ENCODE peak calls at places on chromosomes 6 and 20, in eight cellular contexts. One of them, this sample, is unnamed.

GRCh38 chr20:9989066-9989724 is 45.6 kb upstream of the ANKEF1 start:
- DNase-seq in ovary: no peak
- DNase-seq in HEK293T: no peak
- DNase-seq in iris pigment epithelial cell: peak; percentile 76
- DNase-seq in GM03348: no peak
- DNase-seq in heart left ventricle: no peak
- DNase-seq in pons: peak; percentile 86
- DNase-seq in substantia nigra: no peak
- DNase-seq in this sample: no peak

GRCh38 chr6:55777461-55777860 is 97.9 kb downstream of the BMP5 start:
- DNase-seq in substantia nigra: no peak
- DNase-seq in ovary: no peak
- DNase-seq in GM03348: no peak
- DNase-seq in HEK293T: no peak
- DNase-seq in heart left ventricle: no peak
- DNase-seq in iris pigment epithelial cell: peak; percentile 63
- DNase-seq in pons: no peak
- DNase-seq in this sample: no peak

GRCh38 chr6:7215140-7215539 is 97.9 kb downstream of the SSR1 start:
- DNase-seq in substantia nigra: no peak
- DNase-seq in HEK293T: no peak
- DNase-seq in heart left ventricle: no peak
- DNase-seq in GM03348: no peak
- DNase-seq in ovary: no peak
- DNase-seq in pons: no peak
- DNase-seq in iris pigment epithelial cell: peak; percentile 24
- DNase-seq in this sample: no peak

GRCh38 chr20:45269754-45270270 is 15.4 kb upstream of the SLPI start:
- DNase-seq in HEK293T: no peak
- DNase-seq in pons: no peak
- DNase-seq in iris pigment epithelial cell: no peak
- DNase-seq in substantia nigra: no peak
- DNase-seq in heart left ventricle: no peak
- DNase-seq in ovary: no peak
- DNase-seq in GM03348: no peak
- DNase-seq in this sample: no peak

GRCh38 chr6:37021356-37022129 is 16.1 kb downstream of the FGD2 start:
- DNase-seq in heart left ventricle: no peak
- DNase-seq in ovary: no peak
- DNase-seq in iris pigment epithelial cell: peak; percentile 56
- DNase-seq in substantia nigra: no peak
- DNase-seq in pons: no peak
- DNase-seq in GM03348: peak; percentile 36
- DNase-seq in HEK293T: no peak
- DNase-seq in this sample: peak; percentile 63

GRCh38 chr6:104642871-104643270 is 216.8 kb downstream of the HACE1 start:
- DNase-seq in substantia nigra: no peak
- DNase-seq in GM03348: peak; percentile 8
- DNase-seq in iris pigment epithelial cell: peak; percentile 49
- DNase-seq in HEK293T: no peak
- DNase-seq in pons: no peak
- DNase-seq in heart left ventricle: no peak
- DNase-seq in ovary: no peak
- DNase-seq in this sample: no peak

GRCh38 chr6:15260099-15260821 is 14.4 kb downstream of the JARID2 start:
- DNase-seq in ovary: no peak
- DNase-seq in HEK293T: no peak
- DNase-seq in pons: peak; percentile 53
- DNase-seq in heart left ventricle: no peak
- DNase-seq in GM03348: peak; percentile 63
- DNase-seq in iris pigment epithelial cell: peak; percentile 82
- DNase-seq in substantia nigra: no peak
- DNase-seq in this sample: no peak

GRCh38 chr6:13479971-13480434 is 7.4 kb downstream of the GFOD1 start:
- DNase-seq in substantia nigra: no peak
- DNase-seq in pons: no peak
- DNase-seq in iris pigment epithelial cell: no peak
- DNase-seq in GM03348: no peak
- DNase-seq in heart left ventricle: no peak
- DNase-seq in HEK293T: no peak
- DNase-seq in ovary: no peak
- DNase-seq in this sample: no peak

GRCh38 chr6:23851551-23851950 is 274.5 kb upstream of the NRSN1 start:
- DNase-seq in ovary: no peak
- DNase-seq in HEK293T: no peak
- DNase-seq in substantia nigra: no peak
- DNase-seq in iris pigment epithelial cell: no peak
- DNase-seq in GM03348: no peak
- DNase-seq in heart left ventricle: no peak
- DNase-seq in pons: no peak
- DNase-seq in this sample: no peak

GRCh38 chr20:56350842-56351241 is 7.9 kb upstream of the FAM210B start:
- DNase-seq in iris pigment epithelial cell: no peak
- DNase-seq in ovary: no peak
- DNase-seq in HEK293T: no peak
- DNase-seq in heart left ventricle: no peak
- DNase-seq in substantia nigra: no peak
- DNase-seq in GM03348: no peak
- DNase-seq in pons: no peak
- DNase-seq in this sample: no peak

GRCh38 chr6:36853325-36853724 is 14.1 kb upstream of the CPNE5 start:
- DNase-seq in pons: peak; percentile 68
- DNase-seq in HEK293T: no peak
- DNase-seq in ovary: peak; percentile 36
- DNase-seq in heart left ventricle: no peak
- DNase-seq in GM03348: peak; percentile 71
- DNase-seq in substantia nigra: no peak
- DNase-seq in iris pigment epithelial cell: peak; percentile 94
- DNase-seq in this sample: no peak

GRCh38 chr6:143962644-143962929 is 45.5 kb downstream of the PLAGL1 start:
- DNase-seq in ovary: no peak
- DNase-seq in GM03348: peak; percentile 64
- DNase-seq in pons: no peak
- DNase-seq in HEK293T: no peak
- DNase-seq in iris pigment epithelial cell: peak; percentile 59
- DNase-seq in substantia nigra: no peak
- DNase-seq in heart left ventricle: no peak
- DNase-seq in this sample: no peak

GRCh38 chr6:131914967-131915751 is 36.0 kb downstream of the CCN2 start:
- DNase-seq in heart left ventricle: peak; percentile 47
- DNase-seq in GM03348: peak; percentile 72
- DNase-seq in substantia nigra: peak; percentile 5
- DNase-seq in ovary: peak; percentile 40
- DNase-seq in HEK293T: peak; percentile 70
- DNase-seq in pons: peak; percentile 85
- DNase-seq in iris pigment epithelial cell: peak; percentile 84
- DNase-seq in this sample: peak; percentile 50

GRCh38 chr6:30615958-30616810 is 859 bp downstream of the PPP1R10 start:
- DNase-seq in iris pigment epithelial cell: peak; percentile 21
- DNase-seq in pons: peak; percentile 61
- DNase-seq in substantia nigra: no peak
- DNase-seq in ovary: no peak
- DNase-seq in heart left ventricle: no peak
- DNase-seq in HEK293T: no peak
- DNase-seq in GM03348: no peak
- DNase-seq in this sample: peak; percentile 45

GRCh38 chr20:19543114-19543513 is 214.9 kb upstream of the RIN2 start:
- DNase-seq in substantia nigra: no peak
- DNase-seq in iris pigment epithelial cell: no peak
- DNase-seq in ovary: no peak
- DNase-seq in GM03348: no peak
- DNase-seq in heart left ventricle: no peak
- DNase-seq in HEK293T: no peak
- DNase-seq in pons: no peak
- DNase-seq in this sample: no peak

GRCh38 chr6:3286641-3287171 is 28.0 kb downstream of the PSMG4 start:
- DNase-seq in heart left ventricle: no peak
- DNase-seq in substantia nigra: no peak
- DNase-seq in iris pigment epithelial cell: no peak
- DNase-seq in ovary: peak; percentile 9
- DNase-seq in HEK293T: no peak
- DNase-seq in GM03348: no peak
- DNase-seq in pons: no peak
- DNase-seq in this sample: no peak

GRCh38 chr6:63213325-63213724 is 2.1 kb downstream of the FKBP1C start:
- DNase-seq in GM03348: no peak
- DNase-seq in HEK293T: no peak
- DNase-seq in iris pigment epithelial cell: no peak
- DNase-seq in substantia nigra: no peak
- DNase-seq in heart left ventricle: no peak
- DNase-seq in pons: no peak
- DNase-seq in ovary: no peak
- DNase-seq in this sample: no peak

GRCh38 chr6:73943401-73943800 is 247.4 kb downstream of the CD109 start:
- DNase-seq in GM03348: no peak
- DNase-seq in ovary: no peak
- DNase-seq in iris pigment epithelial cell: no peak
- DNase-seq in substantia nigra: no peak
- DNase-seq in HEK293T: no peak
- DNase-seq in pons: no peak
- DNase-seq in heart left ventricle: no peak
- DNase-seq in this sample: no peak

GRCh38 chr6:160733045-160733646 is 31.1 kb downstream of the PLG start:
- DNase-seq in pons: peak; percentile 57
- DNase-seq in GM03348: peak; percentile 78
- DNase-seq in HEK293T: peak; percentile 63
- DNase-seq in heart left ventricle: peak; percentile 12
- DNase-seq in substantia nigra: peak; percentile 8
- DNase-seq in ovary: peak; percentile 18
- DNase-seq in iris pigment epithelial cell: peak; percentile 25
- DNase-seq in this sample: peak; percentile 59